ENCODE peak calls at places on chromosomes 1 and 21, in six cellular contexts. U is adrenal gland, K is H1, E is stomach, Z is transverse colon, W is A549. A is an unnamed sample.

GRCh38 chr1:45351508-45351907 is 11.3 kb upstream of the MUTYH start:
- DNase-seq in U (no peak), K (no peak), E (no peak), Z (no peak), W (no peak), A (no peak)

GRCh38 chr1:225554216-225554812 is 98.6 kb downstream of the ENAH start:
- DNase-seq in U (no peak), K (no peak), E (no peak), Z (no peak), W (peak; percentile 18), A (no peak)

GRCh38 chr1:36603461-36603860 is 120.7 kb upstream of the CSF3R start:
- DNase-seq in U (no peak), K (no peak), E (no peak), Z (no peak), W (no peak), A (no peak)

GRCh38 chr1:44786841-44787426 is 1.0 kb downstream of the BEST4 start:
- DNase-seq in U (no peak), K (no peak), E (no peak), Z (peak; percentile 9), W (no peak), A (no peak)

GRCh38 chr1:39450956-39451601 is 40.4 kb upstream of the BMP8A start:
- DNase-seq in U (peak; percentile 55), K (no peak), E (no peak), Z (no peak), W (no peak), A (no peak)

GRCh38 chr21:45747233-45747766 is 103.8 kb downstream of the PCBP3 start:
- DNase-seq in U (no peak), K (no peak), E (no peak), Z (no peak), W (no peak), A (no peak)

GRCh38 chr1:193944454-193944853 is 758.0 kb upstream of the B3GALT2 start:
- DNase-seq in U (no peak), K (no peak), E (no peak), Z (no peak), W (no peak), A (no peak)

GRCh38 chr1:1911390-1912041 is 3.5 kb upstream of the CALML6 start:
- DNase-seq in U (peak; percentile 13), K (no peak), E (no peak), Z (peak; percentile 5), W (no peak), A (no peak)

GRCh38 chr1:246597340-246597739 is 31.1 kb downstream of the CNST start:
- DNase-seq in U (peak; percentile 54), K (no peak), E (peak; percentile 41), Z (peak; percentile 80), W (no peak), A (peak; percentile 66)

GRCh38 chr1:87956072-87956471 is 627.4 kb downstream of the LMO4 start:
- DNase-seq in U (no peak), K (no peak), E (no peak), Z (no peak), W (peak; percentile 37), A (no peak)

GRCh38 chr1:47927165-47927564 is 70.0 kb downstream of the TRABD2B start:
- DNase-seq in U (no peak), K (no peak), E (no peak), Z (no peak), W (no peak), A (no peak)

GRCh38 chr1:47432071-47433036 is 5.5 kb upstream of the FOXD2 start:
- DNase-seq in U (peak; percentile 75), K (peak; percentile 58), E (peak; percentile 86), Z (peak; percentile 88), W (peak; percentile 61), A (peak; percentile 83)

GRCh38 chr1:183278736-183279591 is 92.9 kb downstream of the LAMC2 start:
- DNase-seq in U (no peak), K (no peak), E (peak; percentile 17), Z (no peak), W (no peak), A (no peak)

GRCh38 chr1:58585591-58586151 is 8.6 kb upstream of the TACSTD2 start:
- DNase-seq in U (no peak), K (no peak), E (no peak), Z (no peak), W (no peak), A (no peak)

DNA sequence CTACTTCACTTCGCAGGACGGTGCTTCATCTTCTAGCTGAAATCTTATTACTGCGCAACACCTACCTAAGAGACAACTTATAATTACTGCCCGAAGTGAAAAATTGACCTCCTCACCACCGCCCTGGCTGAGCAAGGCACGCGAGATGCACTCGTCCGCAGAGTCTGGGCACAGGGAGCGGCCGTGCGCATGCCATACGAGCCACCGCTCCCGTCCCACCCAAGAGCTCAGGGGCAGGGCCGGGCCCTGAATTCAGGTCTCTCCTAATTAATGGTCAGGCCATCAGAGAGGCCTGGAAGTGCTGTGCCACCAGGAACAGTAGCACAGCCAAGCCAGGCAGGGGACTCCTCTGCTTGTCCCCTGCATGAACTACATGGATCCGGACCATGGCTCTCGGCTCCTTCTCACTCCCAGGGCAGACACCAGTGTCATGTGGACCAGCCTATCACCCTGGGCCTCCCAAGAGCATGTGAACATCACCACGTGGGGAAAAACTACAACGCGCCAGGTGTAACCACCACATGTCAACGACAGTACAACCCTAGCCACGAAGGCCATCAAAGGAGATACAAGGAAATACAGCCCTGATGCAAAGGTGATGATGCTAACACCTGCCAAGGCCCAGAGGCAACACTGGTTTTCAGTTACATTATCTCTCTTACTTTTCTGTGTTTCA is 11.5 kb downstream of the RIPK4 start:
- DNase-seq in U (no peak), K (no peak), E (no peak), Z (no peak), W (no peak), A (no peak)
- H3K4me1 ChIP-seq in U (no peaks in the 10 kb centered on the region), K (peaks cover 43% of the 10 kb centered on the region), E (peaks cover 79% of the 10 kb centered on the region), Z (peaks cover 3% of the 10 kb centered on the region), W (peaks cover 48% of the 10 kb centered on the region), A (peaks cover 56% of the 10 kb centered on the region)

GRCh38 chr1:6602669-6603423 is at the start of gene KLHL21:
- DNase-seq in U (peak; percentile 92), K (no peak), E (peak; percentile 89), Z (peak; percentile 91), W (peak; percentile 66), A (peak; percentile 88)
- TF ChIP-seq POLR2A in U (peak; percentile 79), K (peak; percentile 75), E (no peak), Z (peak; percentile 90), W (peak; percentile 96), A (peak; percentile 92)

GRCh38 chr21:42108554-42108885 is 37.4 kb downstream of the UMODL1 start:
- DNase-seq in U (no peak), K (no peak), E (no peak), Z (no peak), W (no peak), A (no peak)

GRCh38 chr21:42106425-42106824 is 35.3 kb downstream of the UMODL1 start:
- DNase-seq in U (no peak), K (no peak), E (no peak), Z (no peak), W (no peak), A (no peak)

GRCh38 chr21:42105916-42106315 is 34.8 kb downstream of the UMODL1 start:
- DNase-seq in U (no peak), K (no peak), E (no peak), Z (no peak), W (no peak), A (no peak)

GRCh38 chr21:42107881-42108553 is 36.9 kb downstream of the UMODL1 start:
- DNase-seq in U (peak; percentile 72), K (peak; percentile 50), E (peak; percentile 67), Z (peak; percentile 73), W (peak; percentile 76), A (peak; percentile 87)

GRCh38 chr21:42107177-42107880 is 36.2 kb downstream of the UMODL1 start:
- DNase-seq in U (no peak), K (no peak), E (no peak), Z (no peak), W (no peak), A (no peak)
- H3K4me1 ChIP-seq in U (peaks cover 7% of the 10 kb centered on the region), K (peaks cover 7% of the 10 kb centered on the region), E (peaks cover 8% of the 10 kb centered on the region), Z (peaks cover 21% of the 10 kb centered on the region), W (no peaks in the 10 kb centered on the region), A (peaks cover 19% of the 10 kb centered on the region)

DNA sequence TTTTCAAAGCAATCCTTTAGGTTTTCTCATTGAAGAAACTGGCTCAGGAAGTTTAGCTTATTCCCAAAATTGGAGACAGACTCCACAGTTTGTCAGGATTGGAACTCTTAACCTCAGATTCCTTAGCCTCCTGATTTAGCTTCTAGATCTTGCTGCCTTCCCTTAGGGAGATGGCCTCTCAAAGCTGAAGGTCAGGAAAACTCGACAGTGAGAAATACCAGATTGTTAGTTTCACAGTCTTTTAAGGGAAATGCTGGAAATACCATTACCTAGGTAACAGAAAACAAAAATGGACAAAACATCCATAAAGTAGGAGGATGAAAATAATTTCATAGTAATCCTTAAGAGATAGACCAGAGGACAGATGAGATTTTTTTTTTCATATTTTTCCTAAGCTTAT is 7.8 kb downstream of the RASAL2 start:
- DNase-seq in U (no peak), K (no peak), E (no peak), Z (no peak), W (no peak), A (no peak)
- TF ChIP-seq POLR2A in U (no peak), K (no peak), E (no peak), Z (no peak), W (no peak), A (no peak)

GRCh38 chr1:197174818-197175217 is 28.3 kb upstream of the ASPM start:
- DNase-seq in U (no peak), K (no peak), E (no peak), Z (no peak), W (no peak), A (no peak)
- H3K4me1 ChIP-seq in U (peaks cover 27% of the 10 kb centered on the region), K (no peaks in the 10 kb centered on the region), E (peaks cover 29% of the 10 kb centered on the region), Z (no peaks in the 10 kb centered on the region), W (peaks cover 71% of the 10 kb centered on the region), A (peaks cover 10% of the 10 kb centered on the region)

GRCh38 chr21:25396135-25396711 is 211.1 kb downstream of the MRPL39 start:
- DNase-seq in U (no peak), K (no peak), E (no peak), Z (no peak), W (no peak), A (no peak)
- TF ChIP-seq POLR2A in U (no peak), K (no peak), E (no peak), Z (no peak), W (no peak), A (no peak)

DNA sequence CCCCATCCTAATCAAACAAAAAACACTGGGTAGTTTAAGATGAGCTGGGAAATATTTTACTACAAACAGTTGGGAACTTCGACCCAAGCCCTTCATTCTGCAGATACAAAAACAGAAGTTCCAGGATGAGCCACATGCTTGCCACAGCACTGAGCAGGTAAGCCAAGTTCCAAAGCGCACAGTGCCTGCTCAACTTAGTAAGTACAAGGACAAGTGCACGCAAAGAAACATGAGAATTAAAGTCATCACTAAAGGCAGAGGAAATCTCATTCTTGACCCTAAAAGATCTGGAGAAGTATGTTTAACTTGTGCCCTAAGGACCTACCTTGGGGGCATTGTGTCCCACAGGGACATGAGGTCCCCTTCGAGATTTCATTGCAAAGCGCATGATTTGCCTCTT is 1.2 kb upstream of the UBAP2L start:
- DNase-seq in U (peak; percentile 35), K (no peak), E (no peak), Z (peak; percentile 11), W (no peak), A (peak; percentile 35)
- H3K4me1 ChIP-seq in U (peaks cover 50% of the 10 kb centered on the region), K (peaks cover 3% of the 10 kb centered on the region), E (peaks cover 78% of the 10 kb centered on the region), Z (peaks cover 41% of the 10 kb centered on the region), W (peaks cover 52% of the 10 kb centered on the region), A (peaks cover 57% of the 10 kb centered on the region)

DNA sequence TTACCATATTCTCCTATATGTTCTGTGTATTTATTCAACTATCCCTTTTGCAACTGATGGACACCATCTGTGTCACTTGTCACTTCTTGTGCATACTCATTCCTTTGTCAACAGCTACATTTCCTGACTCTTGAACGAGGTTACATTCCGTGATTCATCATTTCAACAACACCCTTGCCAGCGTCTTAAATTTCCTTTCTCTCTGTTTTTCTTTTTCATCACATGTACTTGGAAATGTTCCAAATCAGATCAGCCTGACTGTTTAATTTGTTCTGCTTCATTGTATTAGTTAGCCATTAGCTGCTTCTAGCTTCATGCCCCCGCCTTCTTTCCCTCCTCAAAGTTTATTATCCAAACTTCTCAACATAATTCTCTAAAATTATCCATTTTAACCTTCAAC is 173.0 kb downstream of the ADGRL4 start:
- DNase-seq in U (no peak), K (no peak), E (no peak), Z (no peak), W (no peak), A (no peak)
- TF ChIP-seq POLR2A in U (no peak), K (no peak), E (no peak), Z (no peak), W (no peak), A (no peak)